ENCODE peak calls at places on chromosomes 11 and 22, in seven cellular contexts. U is K562, M is A549, Y is HCT116, J is GM23338, I is SK-N-SH, E is HL-60. D is an unnamed sample.

GRCh38 chr11:72609045-72609444 is 65.2 kb downstream of the PDE2A start:
- DNase-seq in U (peak), M (no peak), Y (no peak), J (peak), I (no peak), E (no peak), D (no peak)

GRCh38 chr11:67613960-67614715 is 7.4 kb downstream of the NDUFV1 start:
- DNase-seq in U (peak), M (no peak), Y (peak), J (peak), I (peak), E (peak), D (no peak)

GRCh38 chr11:45745065-45745811 is 59.7 kb upstream of the SLC35C1 start:
- DNase-seq in U (no peak), M (no peak), Y (no peak), J (peak), I (no peak), E (no peak), D (no peak)

GRCh38 chr11:7592706-7593105 is 78.9 kb downstream of the PPFIBP2 start:
- DNase-seq in U (no peak), M (no peak), Y (no peak), J (no peak), I (no peak), E (peak), D (no peak)

GRCh38 chr11:131681875-131682274 is 311.5 kb downstream of the NTM start:
- DNase-seq in U (no peak), M (no peak), Y (no peak), J (no peak), I (no peak), E (no peak), D (no peak)

GRCh38 chr22:20507253-20508066 is at the start of gene MED15:
- DNase-seq in U (peak), M (peak), Y (peak), J (peak), I (peak), E (peak), D (no peak)

GRCh38 chr11:128692750-128693578 is 908 bp upstream of the FLI1 start:
- DNase-seq in U (no peak), M (no peak), Y (no peak), J (peak), I (peak), E (no peak), D (no peak)

GRCh38 chr11:119172513-119172912 is 4.0 kb downstream of the NLRX1 start:
- DNase-seq in U (peak), M (no peak), Y (no peak), J (no peak), I (no peak), E (peak), D (no peak)

GRCh38 chr22:50171319-50171964 is 911 bp downstream of the PANX2 start:
- DNase-seq in U (no peak), M (no peak), Y (no peak), J (peak), I (no peak), E (no peak), D (no peak)

GRCh38 chr11:32829680-32830412 is at the start of gene PRRG4:
- DNase-seq in U (no peak), M (no peak), Y (no peak), J (peak), I (peak), E (no peak), D (no peak)

GRCh38 chr22:50739279-50739691 is 1.3 kb downstream of the ACR start:
- DNase-seq in U (no peak), M (no peak), Y (no peak), J (no peak), I (no peak), E (no peak), D (no peak)

GRCh38 chr11:69013009-69013951 is at the start of gene MRGPRF:
- DNase-seq in U (no peak), M (peak), Y (no peak), J (peak), I (peak), E (no peak), D (no peak)
- TF ChIP-seq REST in U (no peak), M (no peak), Y (no peak), J (no peak), I (no peak), E (no peak), D (no peak)

GRCh38 chr22:29149841-29150555 is 55.7 kb upstream of the EMID1 start:
- DNase-seq in U (peak), M (no peak), Y (no peak), J (no peak), I (no peak), E (no peak), D (no peak)
- H3K27ac ChIP-seq in U (peak), M (no peak), Y (no peak), J (no peak), I (no peak), E (no peak), D (no peak)

DNA sequence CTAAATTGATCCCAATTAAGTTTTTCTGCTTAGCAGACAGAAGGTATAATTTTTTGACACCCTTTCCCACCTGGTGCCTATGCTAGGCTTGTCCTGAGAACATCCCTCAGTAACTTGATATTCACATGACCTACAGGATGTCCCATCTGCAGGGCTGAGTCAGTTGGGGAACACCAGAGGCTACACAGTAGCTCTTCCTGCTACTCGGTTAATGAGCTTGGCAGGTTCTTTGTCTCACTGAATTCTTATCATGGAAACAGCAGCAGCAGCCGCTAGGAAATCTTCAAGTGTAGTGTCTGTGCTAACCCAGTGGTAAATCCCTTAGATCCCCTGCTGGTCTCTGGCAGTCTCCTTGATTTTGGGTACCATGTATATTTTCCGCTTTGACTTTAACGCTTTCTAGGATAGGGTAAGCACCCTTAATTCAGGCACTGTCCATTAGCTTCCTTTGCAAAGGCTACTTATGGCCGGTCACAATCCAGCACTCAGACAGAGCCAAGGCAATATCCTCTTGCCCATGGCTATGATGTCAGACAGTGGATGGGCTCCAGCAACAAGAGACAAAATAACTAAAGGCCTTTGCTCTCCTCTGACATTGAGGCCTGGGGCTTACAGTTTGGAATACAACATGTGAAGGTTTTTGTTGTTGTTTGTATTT is 8.5 kb downstream of the MRPL16 start:
- DNase-seq in U (no peak), M (no peak), Y (no peak), J (peak), I (peak), E (no peak), D (no peak)
- TF ChIP-seq REST in U (no peak), M (no peak), Y (no peak), J (no peak), I (no peak), E (no peak), D (no peak)

GRCh38 chr11:36499325-36499724 is 10.7 kb downstream of the TRAF6 start:
- DNase-seq in U (no peak), M (no peak), Y (no peak), J (no peak), I (no peak), E (no peak), D (no peak)
- H3K27ac ChIP-seq in U (no peak), M (no peak), Y (no peak), J (no peak), I (no peak), E (no peak), D (no peak)

GRCh38 chr11:117781650-117782049 is 15.4 kb downstream of the DSCAML1 start:
- DNase-seq in U (no peak), M (no peak), Y (no peak), J (no peak), I (peak), E (no peak), D (no peak)
- TF ChIP-seq REST in U (no peak), M (no peak), Y (no peak), J (no peak), I (no peak), E (no peak), D (no peak)

DNA sequence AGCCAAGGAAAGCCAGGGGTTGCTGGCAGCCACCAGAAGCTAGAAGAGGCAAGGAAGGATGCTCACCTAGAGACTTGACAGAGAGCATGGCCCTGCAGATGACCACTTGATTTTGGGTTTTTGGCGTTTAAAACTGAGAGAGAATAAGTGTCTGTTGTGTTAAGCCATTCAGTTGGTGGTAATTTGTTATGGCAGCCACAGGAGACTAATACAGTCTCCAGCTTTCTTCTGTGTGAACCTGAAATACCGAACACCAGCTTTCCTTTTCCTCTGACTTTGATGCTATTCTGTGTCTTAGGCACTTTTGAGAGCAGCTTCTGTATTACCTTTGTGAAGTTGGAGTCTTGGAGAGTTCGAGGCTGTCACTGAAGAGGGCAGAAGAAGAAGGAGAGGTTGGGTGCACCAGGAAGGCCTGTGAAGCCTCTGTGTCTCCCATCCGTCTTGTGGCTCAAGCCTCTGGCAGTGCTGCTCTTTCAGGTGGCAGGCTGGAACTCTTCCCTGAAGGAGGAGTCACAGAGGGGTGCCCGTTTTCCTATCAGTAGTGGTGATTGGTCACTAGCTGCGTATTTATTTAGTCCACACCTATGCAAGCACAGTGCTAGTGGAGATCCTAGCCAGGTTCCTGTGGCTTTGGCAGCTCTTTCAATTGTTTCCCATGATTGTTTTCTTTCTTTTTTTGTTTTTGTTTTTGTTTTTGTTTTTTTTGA is 2.5 kb downstream of the TBC1D22A start:
- DNase-seq in U (no peak), M (no peak), Y (no peak), J (no peak), I (no peak), E (no peak), D (no peak)
- H3K27ac ChIP-seq in U (no peak), M (no peak), Y (no peak), J (no peak), I (no peak), E (no peak), D (peak)